ENCODE peak calls at places on chromosomes 16 and 17, in seven cellular contexts. One of them, this sample, is unnamed.

GRCh38 chr16:74271879-74272278 is 24.7 kb upstream of the PSMD7 start:
- DNase-seq in fibroblast of mammary gland: peak
- DNase-seq in effector CD4-positive, alpha-beta T cell: no peak
- DNase-seq in A549: no peak
- DNase-seq in stimulated activated CD8-positive, alpha-beta memory T cell treated with anti-CD3 and anti-CD28 coated beads, Interleukin-2, amount 100 ng/mL, for 48 hours: no peak
- DNase-seq in naive thymus-derived CD4-positive, alpha-beta T cell: no peak
- DNase-seq in astrocyte of the cerebellum: no peak
- DNase-seq in this sample: no peak

GRCh38 chr16:67915831-67916723 is 15.6 kb downstream of the CTRL start:
- DNase-seq in fibroblast of mammary gland: no peak
- DNase-seq in stimulated activated CD8-positive, alpha-beta memory T cell treated with anti-CD3 and anti-CD28 coated beads, Interleukin-2, amount 100 ng/mL, for 48 hours: no peak
- DNase-seq in astrocyte of the cerebellum: no peak
- DNase-seq in naive thymus-derived CD4-positive, alpha-beta T cell: no peak
- DNase-seq in effector CD4-positive, alpha-beta T cell: no peak
- DNase-seq in A549: no peak
- DNase-seq in this sample: peak

GRCh38 chr17:2051388-2052237 is 3.3 kb upstream of the HIC1 start:
- DNase-seq in A549: no peak
- DNase-seq in naive thymus-derived CD4-positive, alpha-beta T cell: no peak
- DNase-seq in fibroblast of mammary gland: no peak
- DNase-seq in effector CD4-positive, alpha-beta T cell: no peak
- DNase-seq in astrocyte of the cerebellum: no peak
- DNase-seq in stimulated activated CD8-positive, alpha-beta memory T cell treated with anti-CD3 and anti-CD28 coated beads, Interleukin-2, amount 100 ng/mL, for 48 hours: no peak
- DNase-seq in this sample: no peak

GRCh38 chr17:75629157-75629556 is 4.1 kb upstream of the SMIM5 start:
- DNase-seq in effector CD4-positive, alpha-beta T cell: no peak
- DNase-seq in naive thymus-derived CD4-positive, alpha-beta T cell: no peak
- DNase-seq in astrocyte of the cerebellum: no peak
- DNase-seq in stimulated activated CD8-positive, alpha-beta memory T cell treated with anti-CD3 and anti-CD28 coated beads, Interleukin-2, amount 100 ng/mL, for 48 hours: no peak
- DNase-seq in A549: no peak
- DNase-seq in fibroblast of mammary gland: no peak
- DNase-seq in this sample: no peak

GRCh38 chr16:11101695-11102522 is 154.1 kb downstream of the SOCS1 start:
- DNase-seq in A549: no peak
- DNase-seq in fibroblast of mammary gland: peak
- DNase-seq in naive thymus-derived CD4-positive, alpha-beta T cell: no peak
- DNase-seq in astrocyte of the cerebellum: no peak
- DNase-seq in stimulated activated CD8-positive, alpha-beta memory T cell treated with anti-CD3 and anti-CD28 coated beads, Interleukin-2, amount 100 ng/mL, for 48 hours: no peak
- DNase-seq in effector CD4-positive, alpha-beta T cell: no peak
- DNase-seq in this sample: no peak

GRCh38 chr16:25893332-25893731 is 201.6 kb downstream of the HS3ST4 start:
- DNase-seq in stimulated activated CD8-positive, alpha-beta memory T cell treated with anti-CD3 and anti-CD28 coated beads, Interleukin-2, amount 100 ng/mL, for 48 hours: no peak
- DNase-seq in fibroblast of mammary gland: no peak
- DNase-seq in astrocyte of the cerebellum: no peak
- DNase-seq in naive thymus-derived CD4-positive, alpha-beta T cell: no peak
- DNase-seq in A549: no peak
- DNase-seq in effector CD4-positive, alpha-beta T cell: no peak
- DNase-seq in this sample: no peak

GRCh38 chr17:58279016-58279671 is 1.6 kb downstream of the MPO start:
- DNase-seq in stimulated activated CD8-positive, alpha-beta memory T cell treated with anti-CD3 and anti-CD28 coated beads, Interleukin-2, amount 100 ng/mL, for 48 hours: no peak
- DNase-seq in naive thymus-derived CD4-positive, alpha-beta T cell: no peak
- DNase-seq in astrocyte of the cerebellum: no peak
- DNase-seq in fibroblast of mammary gland: peak
- DNase-seq in A549: no peak
- DNase-seq in effector CD4-positive, alpha-beta T cell: no peak
- DNase-seq in this sample: no peak

GRCh38 chr17:80485846-80486245 is 9.4 kb upstream of the NPTX1 start:
- DNase-seq in naive thymus-derived CD4-positive, alpha-beta T cell: no peak
- DNase-seq in fibroblast of mammary gland: no peak
- DNase-seq in astrocyte of the cerebellum: no peak
- DNase-seq in A549: no peak
- DNase-seq in effector CD4-positive, alpha-beta T cell: no peak
- DNase-seq in stimulated activated CD8-positive, alpha-beta memory T cell treated with anti-CD3 and anti-CD28 coated beads, Interleukin-2, amount 100 ng/mL, for 48 hours: no peak
- DNase-seq in this sample: no peak

GRCh38 chr17:81419333-81419885 is 24.2 kb downstream of the BAHCC1 start:
- DNase-seq in effector CD4-positive, alpha-beta T cell: no peak
- DNase-seq in astrocyte of the cerebellum: peak
- DNase-seq in naive thymus-derived CD4-positive, alpha-beta T cell: no peak
- DNase-seq in A549: peak
- DNase-seq in fibroblast of mammary gland: peak
- DNase-seq in stimulated activated CD8-positive, alpha-beta memory T cell treated with anti-CD3 and anti-CD28 coated beads, Interleukin-2, amount 100 ng/mL, for 48 hours: no peak
- DNase-seq in this sample: no peak

GRCh38 chr17:2054740-2055493 is at the start of gene HIC1:
- DNase-seq in naive thymus-derived CD4-positive, alpha-beta T cell: peak
- DNase-seq in A549: peak
- DNase-seq in fibroblast of mammary gland: peak
- DNase-seq in astrocyte of the cerebellum: no peak
- DNase-seq in stimulated activated CD8-positive, alpha-beta memory T cell treated with anti-CD3 and anti-CD28 coated beads, Interleukin-2, amount 100 ng/mL, for 48 hours: peak
- DNase-seq in effector CD4-positive, alpha-beta T cell: peak
- DNase-seq in this sample: no peak

GRCh38 chr16:23124315-23124714 is 24.9 kb downstream of the USP31 start:
- DNase-seq in astrocyte of the cerebellum: no peak
- DNase-seq in A549: peak
- DNase-seq in fibroblast of mammary gland: peak
- DNase-seq in naive thymus-derived CD4-positive, alpha-beta T cell: no peak
- DNase-seq in effector CD4-positive, alpha-beta T cell: no peak
- DNase-seq in stimulated activated CD8-positive, alpha-beta memory T cell treated with anti-CD3 and anti-CD28 coated beads, Interleukin-2, amount 100 ng/mL, for 48 hours: no peak
- DNase-seq in this sample: no peak

GRCh38 chr17:54844262-54844661 is 56.4 kb upstream of the TOM1L1 start:
- DNase-seq in astrocyte of the cerebellum: no peak
- DNase-seq in naive thymus-derived CD4-positive, alpha-beta T cell: no peak
- DNase-seq in A549: no peak
- DNase-seq in stimulated activated CD8-positive, alpha-beta memory T cell treated with anti-CD3 and anti-CD28 coated beads, Interleukin-2, amount 100 ng/mL, for 48 hours: no peak
- DNase-seq in fibroblast of mammary gland: no peak
- DNase-seq in effector CD4-positive, alpha-beta T cell: no peak
- DNase-seq in this sample: no peak

GRCh38 chr17:82005701-82006348 is 16.9 kb downstream of the CENPX start:
- DNase-seq in effector CD4-positive, alpha-beta T cell: no peak
- DNase-seq in astrocyte of the cerebellum: no peak
- DNase-seq in naive thymus-derived CD4-positive, alpha-beta T cell: no peak
- DNase-seq in stimulated activated CD8-positive, alpha-beta memory T cell treated with anti-CD3 and anti-CD28 coated beads, Interleukin-2, amount 100 ng/mL, for 48 hours: no peak
- DNase-seq in fibroblast of mammary gland: no peak
- DNase-seq in A549: no peak
- DNase-seq in this sample: no peak

GRCh38 chr16:24526701-24527470 is 12.5 kb upstream of the RBBP6 start:
- DNase-seq in stimulated activated CD8-positive, alpha-beta memory T cell treated with anti-CD3 and anti-CD28 coated beads, Interleukin-2, amount 100 ng/mL, for 48 hours: no peak
- DNase-seq in naive thymus-derived CD4-positive, alpha-beta T cell: no peak
- DNase-seq in A549: no peak
- DNase-seq in effector CD4-positive, alpha-beta T cell: no peak
- DNase-seq in fibroblast of mammary gland: no peak
- DNase-seq in astrocyte of the cerebellum: no peak
- DNase-seq in this sample: no peak